ENCODE peak calls at places on chromosome 13, in four cellular contexts. D, Q, J and S are unnamed samples.

GRCh38 chr13:39450176-39450575 is 152.8 kb downstream of the LHFPL6 start:
- DNase-seq in D (no peak), Q (no peak), J (no peak), S (no peak)

GRCh38 chr13:21686761-21687391 is 16.0 kb downstream of the FGF9 start:
- DNase-seq in D (no peak), Q (peak), J (no peak), S (no peak)

GRCh38 chr13:39347926-39348901 is 254.8 kb downstream of the LHFPL6 start:
- DNase-seq in D (no peak), Q (no peak), J (no peak), S (peak)

GRCh38 chr13:28579334-28579733 is 79.6 kb upstream of the POMP start:
- DNase-seq in D (no peak), Q (no peak), J (no peak), S (peak)

GRCh38 chr13:32225494-32225931 is 89.7 kb downstream of the ZAR1L start:
- DNase-seq in D (no peak), Q (no peak), J (no peak), S (no peak)

GRCh38 chr13:40469581-40470282 is 196.7 kb downstream of the FOXO1 start:
- DNase-seq in D (no peak), Q (no peak), J (no peak), S (no peak)

GRCh38 chr13:93230466-93230865 is 3.9 kb downstream of the GPC6 start:
- DNase-seq in D (peak), Q (no peak), J (no peak), S (no peak)

GRCh38 chr13:35475131-35475959 is 1.1 kb downstream of the MAB21L1 start:
- DNase-seq in D (no peak), Q (no peak), J (no peak), S (peak)

GRCh38 chr13:53237696-53238095 is 209.1 kb downstream of the OLFM4 start:
- DNase-seq in D (no peak), Q (no peak), J (no peak), S (no peak)

GRCh38 chr13:104553156-104553555 is 1486.9 kb upstream of the SLC10A2 start:
- DNase-seq in D (no peak), Q (no peak), J (no peak), S (no peak)

GRCh38 chr13:99155821-99156220 is 44.8 kb upstream of the UBAC2 start:
- DNase-seq in D (no peak), Q (no peak), J (no peak), S (no peak)

GRCh38 chr13:24251525-24251924 is 57.9 kb upstream of the C1QTNF9 start:
- DNase-seq in D (no peak), Q (no peak), J (no peak), S (no peak)

GRCh38 chr13:106139407-106139806 is 396.1 kb downstream of the EFNB2 start:
- DNase-seq in D (no peak), Q (no peak), J (no peak), S (no peak)

GRCh38 chr13:48730971-48731658 is 77.4 kb downstream of the CYSLTR2 start:
- DNase-seq in D (no peak), Q (no peak), J (no peak), S (peak)

GRCh38 chr13:37869756-37870488 is at the start of gene TRPC4:
- DNase-seq in D (peak), Q (no peak), J (peak), S (peak)

GRCh38 chr13:68872338-68872737 is 1235.3 kb upstream of the ATXN8OS start:
- DNase-seq in D (no peak), Q (no peak), J (no peak), S (no peak)

GRCh38 chr13:51520524-51520923 is 63.7 kb upstream of the WDFY2 start:
- DNase-seq in D (peak), Q (no peak), J (no peak), S (no peak)

GRCh38 chr13:33274264-33274663 is 11.3 kb downstream of the STARD13 start:
- DNase-seq in D (no peak), Q (no peak), J (no peak), S (no peak)

GRCh38 chr13:66659291-66660012 is 570.7 kb downstream of the PCDH9 start:
- DNase-seq in D (no peak), Q (no peak), J (no peak), S (no peak)

GRCh38 chr13:78177306-78177705 is 258.7 kb upstream of the EDNRB start:
- DNase-seq in D (no peak), Q (no peak), J (no peak), S (no peak)

GRCh38 chr13:43720780-43721397 is 65.9 kb downstream of the ENOX1 start:
- DNase-seq in D (no peak), Q (no peak), J (no peak), S (no peak)

GRCh38 chr13:100129605-100130004 is 40.7 kb downstream of the PCCA start:
- DNase-seq in D (no peak), Q (peak), J (no peak), S (no peak)

GRCh38 chr13:40666058-40666904 is at the start of gene FOXO1:
- DNase-seq in D (peak), Q (no peak), J (peak), S (peak)

GRCh38 chr13:100544866-100545683 is 43.5 kb downstream of the GGACT start:
- DNase-seq in D (no peak), Q (no peak), J (no peak), S (no peak)

GRCh38 chr13:73060251-73061160 is 1.7 kb downstream of the KLF5 start:
- DNase-seq in D (no peak), Q (no peak), J (no peak), S (no peak)

GRCh38 chr13:46101488-46102289 is 3.1 kb downstream of the CPB2 start:
- DNase-seq in D (no peak), Q (no peak), J (no peak), S (no peak)

GRCh38 chr13:71865858-71866172 is 1.2 kb downstream of the DACH1 start:
- DNase-seq in D (no peak), Q (no peak), J (no peak), S (peak)

GRCh38 chr13:41864658-41865057 is 96.3 kb downstream of the VWA8 start:
- DNase-seq in D (no peak), Q (no peak), J (no peak), S (no peak)

GRCh38 chr13:74068471-74068870 is 65.7 kb downstream of the KLF12 start:
- DNase-seq in D (no peak), Q (no peak), J (no peak), S (no peak)

GRCh38 chr13:97423300-97424045 is 10.5 kb upstream of the RAP2A start:
- DNase-seq in D (no peak), Q (no peak), J (no peak), S (no peak)

GRCh38 chr13:77480071-77480470 is 55.4 kb upstream of the SCEL start:
- DNase-seq in D (no peak), Q (no peak), J (no peak), S (no peak)

GRCh38 chr13:71611292-71611691 is 255.7 kb downstream of the DACH1 start:
- DNase-seq in D (no peak), Q (no peak), J (no peak), S (no peak)

GRCh38 chr13:22311734-22312404 is 641.0 kb downstream of the FGF9 start:
- DNase-seq in D (no peak), Q (no peak), J (no peak), S (no peak)

GRCh38 chr13:43434185-43434584 is 352.6 kb downstream of the ENOX1 start:
- DNase-seq in D (no peak), Q (no peak), J (no peak), S (no peak)

GRCh38 chr13:80469841-80470378 is 129.0 kb upstream of the SPRY2 start:
- DNase-seq in D (no peak), Q (no peak), J (no peak), S (no peak)

GRCh38 chr13:95083758-95084157 is 217.5 kb downstream of the ABCC4 start:
- DNase-seq in D (no peak), Q (no peak), J (no peak), S (no peak)

GRCh38 chr13:46595918-46596315 is 42.9 kb downstream of the LRCH1 start:
- DNase-seq in D (no peak), Q (no peak), J (no peak), S (no peak)

GRCh38 chr13:35804901-35805300 is 326.3 kb downstream of the DCLK1 start:
- DNase-seq in D (no peak), Q (no peak), J (no peak), S (no peak)

GRCh38 chr13:39942901-39943273 is 287.4 kb downstream of the COG6 start:
- DNase-seq in D (peak), Q (peak), J (peak), S (peak)

GRCh38 chr13:44317752-44318550 is 55.7 kb upstream of the SERP2 start:
- DNase-seq in D (no peak), Q (no peak), J (no peak), S (no peak)

GRCh38 chr13:111458739-111459138 is 138.3 kb downstream of the TEX29 start:
- DNase-seq in D (no peak), Q (no peak), J (no peak), S (no peak)
- TF ChIP-seq ETV6 in D (no peak), Q (no peak), J (no peak), S (no peak)

DNA sequence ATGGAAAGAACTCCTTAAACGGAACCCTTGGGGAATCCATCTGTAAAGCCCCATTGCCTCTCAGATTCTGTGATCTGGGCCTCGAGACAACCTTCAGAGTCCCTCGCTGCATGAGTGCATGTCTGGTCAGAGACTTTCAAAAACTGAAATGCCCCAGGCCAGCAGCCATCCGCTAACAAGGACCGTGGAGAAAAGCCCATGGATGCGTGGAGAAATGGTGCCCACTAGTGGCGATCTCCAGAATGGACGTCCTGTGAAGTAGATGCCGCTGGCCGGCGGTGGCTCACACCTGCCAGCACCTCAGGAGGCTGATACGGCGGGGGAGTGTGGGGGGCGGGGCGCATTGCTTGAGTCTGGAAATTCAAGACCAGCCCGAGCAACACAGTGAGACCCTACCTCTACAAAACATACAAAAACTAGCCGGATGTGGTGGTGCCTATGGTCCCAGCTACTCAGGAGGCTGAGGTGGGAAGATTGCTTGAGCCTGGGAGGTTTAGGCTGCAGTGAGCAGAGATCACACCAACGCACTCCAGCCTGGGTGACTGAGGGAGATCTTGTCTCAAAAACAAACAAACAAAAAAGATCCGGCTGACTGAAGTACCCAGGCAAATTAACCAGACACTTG is 7.9 kb upstream of the CDC16 start:
- DNase-seq in D (peak), Q (peak), J (peak), S (peak)
- TF ChIP-seq ETV6 in D (no peak), Q (no peak), J (no peak), S (peak)

DNA sequence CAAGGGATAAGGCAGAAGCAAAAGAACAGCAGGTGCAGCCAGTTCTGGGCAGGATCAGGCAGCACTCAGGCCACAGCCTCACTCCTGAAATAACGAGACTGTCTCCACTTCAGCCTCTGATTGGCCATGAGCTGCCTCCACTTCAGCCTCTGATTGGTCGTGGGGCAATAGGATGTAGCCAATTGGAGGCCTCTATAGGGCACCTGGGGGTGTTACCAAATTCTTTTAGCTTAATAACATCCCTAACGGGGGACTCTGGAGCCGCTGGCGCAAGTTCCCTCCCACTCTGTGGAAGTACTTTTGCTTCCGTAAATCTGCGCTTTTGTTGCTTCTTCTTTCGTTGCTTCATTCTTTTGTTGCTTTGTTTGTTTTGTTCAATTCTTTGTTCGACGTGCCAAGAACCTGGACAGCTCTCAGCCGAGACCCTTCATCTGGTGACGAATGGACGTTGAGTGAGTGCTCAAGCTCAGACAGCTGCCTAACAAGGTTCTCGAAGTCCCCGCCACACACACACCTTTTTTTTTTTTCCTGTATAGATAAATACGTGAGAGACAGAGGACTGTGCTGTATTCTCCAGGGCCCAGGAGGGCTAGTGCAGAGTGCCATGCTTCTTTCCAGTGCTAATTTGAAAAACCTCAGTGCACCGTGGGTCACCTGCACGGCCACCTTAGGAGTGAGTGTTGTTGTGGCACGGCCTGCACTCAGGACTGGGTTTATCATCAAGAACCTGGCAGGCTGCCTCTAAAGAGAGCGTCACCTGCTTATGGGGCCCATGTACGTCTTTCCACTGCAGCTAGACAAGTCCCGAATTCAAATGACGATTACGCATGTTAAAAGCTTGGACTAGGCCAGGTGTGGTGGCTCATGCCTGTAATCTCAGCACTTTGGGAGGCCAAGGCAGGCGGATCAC is 32.0 kb upstream of the TUBGCP3 start:
- DNase-seq in D (no peak), Q (no peak), J (no peak), S (peak)
- TF ChIP-seq ETV6 in D (no peak), Q (no peak), J (no peak), S (no peak)

GRCh38 chr13:111952814-111953213 is 114.1 kb upstream of the SOX1 start:
- DNase-seq in D (no peak), Q (no peak), J (no peak), S (no peak)

GRCh38 chr13:111953546-111954178 is 113.3 kb upstream of the SOX1 start:
- DNase-seq in D (no peak), Q (no peak), J (no peak), S (no peak)

GRCh38 chr13:111949311-111949710 is 117.6 kb upstream of the SOX1 start:
- DNase-seq in D (no peak), Q (no peak), J (no peak), S (no peak)

GRCh38 chr13:111950697-111951096 is 116.3 kb upstream of the SOX1 start:
- DNase-seq in D (no peak), Q (no peak), J (no peak), S (no peak)

DNA sequence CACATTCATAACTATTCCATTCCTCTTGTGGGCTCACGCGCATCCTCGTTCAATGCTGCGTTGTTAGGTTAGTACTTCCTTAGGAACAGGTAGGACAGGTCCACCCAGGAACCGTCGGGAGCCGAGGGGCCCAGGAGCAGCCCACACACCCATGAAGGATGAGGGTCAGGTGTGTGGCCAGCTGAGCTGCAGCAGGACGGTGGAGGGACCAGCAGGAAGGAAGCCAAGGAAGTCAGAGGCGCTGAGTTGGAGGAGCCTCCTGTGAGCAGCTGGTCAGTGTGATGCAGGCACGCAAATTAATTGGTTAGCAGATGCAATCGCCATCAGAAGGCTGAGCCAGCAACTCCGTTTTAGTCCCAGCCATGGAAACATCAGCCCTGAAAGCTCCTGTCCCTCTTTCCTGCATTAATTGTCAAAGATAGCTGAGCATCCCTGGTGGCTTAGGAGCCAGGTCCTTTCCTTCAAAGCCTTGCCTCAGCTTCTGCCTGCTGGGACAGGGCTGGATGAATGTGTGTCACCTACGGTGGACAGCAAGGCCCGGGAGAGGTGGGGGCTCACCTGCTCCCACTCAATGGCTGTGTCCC is 114.9 kb upstream of the SOX1 start:
- DNase-seq in D (no peak), Q (no peak), J (no peak), S (no peak)
- TF ChIP-seq ETV6 in D (no peak), Q (no peak), J (no peak), S (no peak)

GRCh38 chr13:30466358-30466714 is 600 bp upstream of the HMGB1 start:
- DNase-seq in D (no peak), Q (no peak), J (no peak), S (no peak)

GRCh38 chr13:30465541-30466357 is at the start of gene HMGB1:
- DNase-seq in D (peak), Q (peak), J (peak), S (peak)

GRCh38 chr13:30463820-30464495 is 1.8 kb downstream of the HMGB1 start:
- DNase-seq in D (peak), Q (no peak), J (peak), S (no peak)

GRCh38 chr13:30466841-30467252 is 1.1 kb upstream of the HMGB1 start:
- DNase-seq in D (no peak), Q (no peak), J (no peak), S (no peak)

DNA sequence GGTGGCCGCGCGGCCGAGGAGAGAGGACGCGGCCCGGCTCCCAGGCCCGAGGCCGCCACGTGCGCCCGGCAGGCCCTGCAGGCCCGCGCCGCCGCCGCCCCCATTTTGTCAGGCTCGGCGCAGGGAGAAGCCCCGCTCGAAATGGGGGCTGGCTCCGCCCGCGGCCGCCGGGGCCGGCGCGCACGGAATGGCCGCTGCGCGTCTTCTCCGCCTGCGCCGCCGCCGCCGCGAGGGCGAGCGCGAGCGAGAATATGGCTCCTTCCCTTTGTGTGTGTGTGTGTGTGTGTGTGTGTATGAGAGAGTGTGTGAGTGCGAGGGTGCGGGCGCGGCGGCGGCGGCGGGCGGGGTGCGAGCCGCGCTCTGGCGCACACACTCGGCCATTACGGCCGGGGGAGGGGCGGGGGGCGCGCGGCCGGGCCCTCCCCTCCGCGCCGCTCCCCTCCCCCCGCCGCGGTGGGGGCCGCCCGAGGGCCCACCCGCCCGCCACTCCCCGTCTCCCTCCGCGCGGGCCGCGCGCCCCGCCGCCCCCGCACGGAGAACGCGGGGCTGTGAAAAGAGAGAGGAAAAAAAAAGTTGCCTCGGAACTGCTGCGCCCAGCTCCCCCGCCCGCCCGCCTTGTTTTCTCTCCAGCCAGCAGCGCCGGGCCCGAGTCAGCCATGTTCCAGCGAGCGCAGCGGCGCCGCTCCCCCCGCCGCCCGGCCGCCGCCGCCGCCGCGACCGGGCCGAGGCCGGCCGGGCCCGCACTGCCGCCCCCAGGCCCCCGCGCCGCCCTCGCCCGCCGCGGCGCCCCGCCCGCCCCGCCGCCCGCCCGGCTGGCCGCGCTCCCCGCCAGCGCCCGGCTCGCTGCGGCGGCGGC is 1.0 kb downstream of the HMGB1 start:
- DNase-seq in D (peak), Q (no peak), J (peak), S (peak)
- TF ChIP-seq ETV6 in D (no peak), Q (no peak), J (no peak), S (no peak)